ENCODE peak calls at places on chromosomes 5 and 9, in eight cellular contexts. R is RWPE2; C is mesendoderm; K is cardiac muscle cell; M is tibial nerve; A is small intestine; O is astrocyte; G is effector memory CD4-positive, alpha-beta T cell. S is an unnamed sample.

GRCh38 chr5:149498724-149499336 is 52.4 kb downstream of the CSNK1A1 start:
- DNase-seq in K (no peak), A (no peak), C (peak), R (no peak), M (no peak), O (no peak), G (no peak), S (no peak)

GRCh38 chr9:136859821-136860269 is 6.3 kb downstream of the EDF1 start:
- DNase-seq in M (no peak), C (no peak), R (no peak), G (no peak), A (peak), K (no peak), O (no peak), S (no peak)

GRCh38 chr5:174825587-174825986 is 101.2 kb downstream of the MSX2 start:
- DNase-seq in M (no peak), O (peak), R (no peak), G (no peak), K (no peak), C (no peak), A (no peak), S (no peak)

GRCh38 chr5:151023047-151023615 is 2.7 kb downstream of the GPX3 start:
- DNase-seq in O (peak), K (no peak), A (no peak), G (no peak), M (peak), C (no peak), R (no peak), S (no peak)

GRCh38 chr5:27598576-27598975 is 560.2 kb upstream of the CDH9 start:
- DNase-seq in R (no peak), O (peak), C (peak), A (no peak), K (no peak), G (no peak), M (no peak), S (no peak)

GRCh38 chr9:72025956-72026355 is 34.5 kb downstream of the C9orf57 start:
- DNase-seq in M (no peak), R (no peak), O (peak), G (no peak), C (no peak), K (no peak), A (peak), S (no peak)

GRCh38 chr9:69181908-69182353 is 7.9 kb downstream of the TJP2 start:
- DNase-seq in M (no peak), R (no peak), C (no peak), A (no peak), O (no peak), G (no peak), K (peak), S (no peak)

GRCh38 chr5:9348296-9348996 is 197.4 kb downstream of the SEMA5A start:
- DNase-seq in M (no peak), C (peak), R (no peak), A (peak), O (peak), K (peak), G (no peak), S (no peak)

GRCh38 chr5:8633259-8633658 is 764.3 kb downstream of the MTRR start:
- DNase-seq in K (no peak), C (no peak), G (no peak), O (no peak), A (no peak), R (no peak), M (no peak), S (no peak)

GRCh38 chr5:126267435-126267834 is 155.8 kb upstream of the GRAMD2B start:
- DNase-seq in G (no peak), A (peak), R (no peak), M (no peak), K (no peak), C (no peak), O (no peak), S (no peak)

GRCh38 chr5:59525310-59525709 is 368.2 kb downstream of the PDE4D start:
- DNase-seq in M (no peak), A (peak), O (no peak), R (no peak), G (no peak), C (no peak), K (no peak), S (no peak)

GRCh38 chr5:156170351-156170961 is 156.5 kb upstream of the SGCD start:
- DNase-seq in M (no peak), A (no peak), K (no peak), R (no peak), C (no peak), G (no peak), O (no peak), S (no peak)

GRCh38 chr9:89655047-89655989 is 50.5 kb downstream of the GADD45G start:
- DNase-seq in C (no peak), G (no peak), K (no peak), A (no peak), R (no peak), O (peak), M (no peak), S (no peak)

GRCh38 chr9:91914404-91914803 is 35.6 kb downstream of the ROR2 start:
- DNase-seq in K (no peak), O (no peak), M (no peak), G (no peak), A (no peak), C (no peak), R (no peak), S (no peak)

GRCh38 chr9:133701321-133701980 is 36.7 kb downstream of the SARDH start:
- DNase-seq in R (no peak), G (peak), K (no peak), A (no peak), O (no peak), M (no peak), C (no peak), S (peak)

GRCh38 chr9:124535846-124536245 is 28.6 kb upstream of the NR5A1 start:
- DNase-seq in O (no peak), C (no peak), K (no peak), M (no peak), A (no peak), G (no peak), R (no peak), S (no peak)

GRCh38 chr9:94181782-94182181 is 77.3 kb upstream of the ZNF169 start:
- DNase-seq in A (no peak), M (no peak), R (no peak), C (peak), O (no peak), K (no peak), G (no peak), S (no peak)

GRCh38 chr5:15384581-15384980 is 115.4 kb upstream of the FBXL7 start:
- DNase-seq in G (no peak), K (no peak), A (no peak), M (no peak), O (no peak), R (no peak), C (no peak), S (no peak)

GRCh38 chr5:155872801-155873200 is 454.2 kb upstream of the SGCD start:
- DNase-seq in R (no peak), G (no peak), C (no peak), K (no peak), O (no peak), A (no peak), M (no peak), S (no peak)

GRCh38 chr9:77946969-77947368 is 84.6 kb downstream of the GNAQ start:
- DNase-seq in M (no peak), G (no peak), A (no peak), O (no peak), R (no peak), K (no peak), C (no peak), S (no peak)

GRCh38 chr9:91898451-91899433 is 51.3 kb downstream of the ROR2 start:
- DNase-seq in C (peak), G (no peak), O (peak), A (peak), K (no peak), M (no peak), R (no peak), S (no peak)

GRCh38 chr5:66897355-66897754 is 299.2 kb downstream of the CD180 start:
- DNase-seq in G (no peak), M (no peak), O (no peak), R (no peak), K (no peak), C (no peak), A (no peak), S (no peak)

GRCh38 chr5:66891184-66891925 is 295.2 kb downstream of the MAST4 start:
- DNase-seq in M (no peak), K (peak), G (no peak), R (no peak), O (peak), C (peak), A (peak), S (no peak)

GRCh38 chr5:66896207-66896606 is 300.0 kb downstream of the MAST4 start:
- DNase-seq in M (no peak), A (no peak), O (peak), K (no peak), C (no peak), R (no peak), G (no peak), S (no peak)

GRCh38 chr5:66892715-66893114 is 296.5 kb downstream of the MAST4 start:
- DNase-seq in K (no peak), M (no peak), C (no peak), G (no peak), A (no peak), O (peak), R (no peak), S (no peak)

DNA sequence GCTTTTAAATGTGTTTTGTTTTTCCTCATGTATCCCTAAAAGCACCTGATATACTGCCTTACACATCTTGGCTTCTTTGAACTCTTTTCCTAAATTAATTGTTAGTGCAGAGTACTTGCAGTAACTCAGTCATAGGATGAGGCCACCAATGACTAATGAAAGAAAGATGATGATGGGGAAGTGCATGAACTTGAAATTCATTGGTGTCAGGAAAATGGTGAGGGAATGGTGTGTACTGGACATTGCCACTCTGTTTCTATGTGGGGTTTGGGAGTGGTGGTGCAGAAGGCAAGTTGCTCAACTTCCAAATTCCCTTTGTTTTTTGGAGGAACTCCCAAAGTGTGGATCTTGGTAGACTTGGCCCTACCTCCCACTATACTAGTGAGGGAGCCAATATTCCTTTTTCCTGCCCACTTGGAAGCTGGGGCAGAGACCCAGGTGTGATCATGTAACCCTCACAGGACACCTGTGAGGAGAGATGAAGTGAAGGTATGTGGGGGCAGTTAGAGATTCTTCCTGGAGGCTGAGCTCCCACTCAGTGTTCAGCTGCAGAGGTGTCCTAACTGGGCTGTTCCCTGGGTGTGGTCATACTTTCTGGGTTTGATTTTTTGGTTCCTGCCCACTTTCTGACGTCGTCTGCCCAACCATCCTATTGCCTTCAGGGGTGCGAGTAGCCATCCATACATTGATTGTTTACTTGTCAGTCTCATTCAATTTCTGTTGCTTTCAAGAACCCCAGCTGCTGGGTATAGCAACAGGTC is 298.5 kb downstream of the MAST4 start:
- DNase-seq in O (peak), K (no peak), M (no peak), G (no peak), R (no peak), C (no peak), A (no peak), S (no peak)
- H3K27ac ChIP-seq in O (no peak), K (no peak), M (no peak), G (no peak), R (no peak), C (no peak), A (no peak), S (no peak)

GRCh38 chr5:163912023-163912422 is 406.6 kb downstream of the MAT2B start:
- DNase-seq in O (no peak), G (no peak), M (no peak), C (no peak), R (no peak), A (peak), K (no peak), S (no peak)
- H3K27ac ChIP-seq in O (no peak), G (no peak), M (no peak), C (no peak), R (no peak), A (no peak), K (no peak), S (no peak)

GRCh38 chr5:80082731-80083114 is 47.6 kb downstream of the THBS4 start:
- DNase-seq in O (peak), M (peak), A (peak), G (no peak), C (peak), R (no peak), K (peak), S (peak)
- H3K27ac ChIP-seq in O (no peak), M (peak), A (no peak), G (no peak), C (no peak), R (no peak), K (no peak), S (no peak)

GRCh38 chr5:67257063-67257462 is 60.5 kb upstream of the CD180 start:
- DNase-seq in K (no peak), R (no peak), C (no peak), G (no peak), A (peak), M (no peak), O (no peak), S (no peak)
- H3K27ac ChIP-seq in K (no peak), R (peak), C (no peak), G (no peak), A (no peak), M (peak), O (no peak), S (no peak)

DNA sequence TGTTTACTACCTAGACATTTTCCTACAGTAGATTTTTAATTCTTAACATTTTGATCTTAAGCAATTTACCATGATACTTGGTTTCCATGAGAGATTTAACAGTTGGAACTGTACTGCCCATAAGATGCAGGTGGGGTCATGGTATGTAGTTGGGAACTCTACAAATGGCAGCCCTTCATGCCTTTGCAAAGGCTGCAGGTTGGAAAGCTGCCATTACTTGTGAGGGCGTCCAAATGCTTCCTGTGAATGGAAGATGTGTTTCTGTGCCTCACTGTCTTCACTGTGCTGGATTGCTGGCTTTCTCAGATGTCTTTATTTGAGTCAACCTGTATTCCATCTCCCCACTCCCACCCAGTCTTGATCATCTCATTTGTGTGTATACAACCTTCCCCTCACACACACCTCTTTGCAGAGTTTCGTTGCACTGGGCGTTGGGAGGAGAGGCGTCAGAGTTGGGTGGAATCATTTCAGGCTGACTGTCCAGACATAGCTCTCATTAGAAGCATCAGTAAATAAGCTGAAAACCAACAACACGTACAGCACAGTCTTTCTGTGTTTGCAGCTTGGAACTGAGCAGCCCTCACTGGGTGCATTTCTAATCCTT is 14.8 kb upstream of the ABL1 start:
- DNase-seq in O (no peak), R (no peak), A (no peak), G (no peak), K (no peak), C (no peak), M (no peak), S (no peak)
- H3K27ac ChIP-seq in O (no peak), R (no peak), A (no peak), G (no peak), K (no peak), C (no peak), M (no peak), S (no peak)

DNA sequence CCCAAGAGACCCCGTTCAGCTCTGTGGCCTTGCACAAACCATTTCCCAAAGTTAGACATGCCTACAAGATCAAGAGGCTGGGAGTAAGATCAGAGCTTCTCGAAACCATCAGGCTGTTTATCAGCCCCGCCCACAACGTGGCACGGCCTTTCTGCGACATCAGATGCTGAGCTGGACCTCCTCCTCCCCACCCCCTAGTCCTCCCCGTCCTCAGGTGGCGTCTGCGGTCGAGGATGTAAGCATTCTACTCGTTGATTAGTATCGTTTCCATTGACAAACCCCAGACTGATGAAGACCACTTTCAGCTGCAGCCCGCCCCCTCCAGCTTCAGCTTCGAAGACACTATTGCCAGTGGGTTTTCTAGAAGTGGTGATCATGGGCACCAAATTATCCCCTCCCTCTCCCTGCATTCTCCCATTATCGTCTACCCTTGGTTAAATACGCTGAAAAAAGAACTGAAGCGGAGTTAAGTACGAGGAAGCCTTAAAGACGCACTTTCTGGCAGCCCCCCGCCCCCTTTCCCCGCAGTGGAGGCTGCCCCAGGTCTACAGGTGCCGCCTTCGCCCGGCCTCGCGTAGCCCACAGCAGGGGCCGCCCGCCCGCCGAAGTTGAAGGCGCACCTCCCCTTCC is 1.1 kb downstream of the PPIC start:
- DNase-seq in A (peak), K (peak), G (no peak), M (peak), R (no peak), C (peak), O (peak), S (no peak)
- H3K27ac ChIP-seq in A (peak), K (peak), G (no peak), M (peak), R (peak), C (no peak), O (no peak), S (no peak)

GRCh38 chr5:173764321-173765029 is 123.7 kb upstream of the CPEB4 start:
- DNase-seq in G (no peak), O (peak), R (peak), A (peak), M (peak), K (peak), C (peak), S (no peak)

GRCh38 chr5:173763410-173763809 is 124.7 kb upstream of the CPEB4 start:
- DNase-seq in O (no peak), R (no peak), G (no peak), A (no peak), K (no peak), M (no peak), C (no peak), S (no peak)

GRCh38 chr5:173762930-173763329 is 125.2 kb upstream of the CPEB4 start:
- DNase-seq in R (no peak), G (no peak), M (no peak), O (no peak), A (peak), K (no peak), C (no peak), S (no peak)

GRCh38 chr5:173765661-173766060 is 122.5 kb upstream of the CPEB4 start:
- DNase-seq in R (no peak), C (no peak), G (no peak), O (no peak), A (no peak), M (no peak), K (no peak), S (no peak)

DNA sequence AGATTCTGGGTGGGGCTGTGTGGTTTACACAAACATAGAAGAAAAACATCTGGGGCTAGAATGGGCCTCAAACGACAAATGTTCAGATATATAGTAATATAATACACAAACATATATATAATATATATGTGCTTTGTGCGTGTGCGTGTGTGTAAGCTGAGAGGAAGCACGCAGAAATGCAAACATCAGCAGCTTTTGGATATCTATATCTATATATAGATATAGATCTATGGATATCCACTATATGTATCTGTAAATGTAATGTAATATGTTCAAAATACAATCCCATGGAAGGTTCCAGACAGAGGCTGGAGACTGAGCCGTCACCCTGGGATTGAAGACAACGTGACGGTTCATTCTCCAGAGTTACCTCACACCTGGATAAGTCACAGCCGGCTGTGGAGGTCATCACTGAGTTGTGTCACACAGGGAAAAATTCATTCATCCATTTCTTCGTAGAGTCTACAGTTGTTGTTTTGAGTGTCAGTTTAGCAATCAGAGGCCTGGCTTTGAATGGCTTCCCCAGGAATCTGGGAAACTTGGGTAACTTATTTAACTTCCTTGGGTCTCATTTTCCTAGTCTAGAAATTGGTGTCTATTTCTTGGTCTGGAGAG is 123.0 kb upstream of the CPEB4 start:
- DNase-seq in O (no peak), G (no peak), M (no peak), R (no peak), A (no peak), K (no peak), C (no peak), S (no peak)
- H3K27ac ChIP-seq in O (peak), G (no peak), M (no peak), R (peak), A (peak), K (no peak), C (no peak), S (no peak)

GRCh38 chr5:135393229-135393628 is 5.8 kb downstream of the MACROH2A1 start:
- DNase-seq in O (no peak), A (no peak), M (peak), G (no peak), R (no peak), K (no peak), C (no peak), S (no peak)
- H3K27ac ChIP-seq in O (peak), A (peak), M (no peak), G (no peak), R (no peak), K (no peak), C (no peak), S (no peak)

DNA sequence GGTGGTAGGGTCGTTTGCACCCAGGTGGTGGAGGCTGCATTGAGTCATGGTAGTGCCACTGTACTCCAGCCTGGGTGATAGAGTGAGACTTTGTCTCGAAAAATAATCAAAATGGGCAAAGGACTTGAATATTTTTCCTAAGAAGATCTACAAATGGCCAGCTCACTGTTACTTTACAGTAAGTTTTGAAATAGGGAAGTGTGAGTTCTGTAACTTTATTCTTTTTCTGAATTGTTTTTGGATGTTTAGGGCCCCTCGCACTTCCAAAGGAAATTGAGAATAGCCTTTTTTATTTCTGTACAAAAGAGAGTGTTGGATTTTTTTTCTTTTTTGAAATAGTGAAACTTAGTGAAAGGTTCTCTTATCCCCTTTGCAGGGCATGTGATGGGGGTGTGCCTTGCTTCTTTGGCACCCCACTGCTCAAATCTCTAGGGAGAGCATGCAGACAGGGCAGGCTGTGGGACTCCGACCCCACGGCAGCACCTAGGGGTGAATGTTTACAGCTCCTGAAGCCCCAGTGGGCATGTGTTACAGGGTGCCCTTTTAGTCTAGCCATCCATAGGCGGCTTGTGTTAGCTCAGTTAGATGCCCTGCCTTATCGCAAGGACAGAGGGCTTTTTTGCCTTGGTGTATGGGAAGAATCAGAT is 33.3 kb downstream of the GPBP1 start:
- DNase-seq in R (no peak), G (no peak), O (no peak), A (no peak), K (no peak), M (no peak), C (no peak), S (no peak)
- H3K27ac ChIP-seq in R (no peak), G (no peak), O (no peak), A (no peak), K (peak), M (no peak), C (no peak), S (no peak)

GRCh38 chr9:108476574-108476973 is 379.2 kb downstream of the ACTL7B start:
- DNase-seq in K (no peak), O (peak), C (no peak), R (no peak), M (no peak), A (no peak), G (no peak), S (no peak)
- H3K27ac ChIP-seq in K (no peak), O (peak), C (no peak), R (peak), M (no peak), A (no peak), G (no peak), S (no peak)

S was measured in CD4-positive, alpha-beta memory T cell.